ENCODE peak calls at places on chromosome 13, in six cellular contexts. Q is foreskin keratinocyte, N is NCI-H345, H is AG04450, D is GM20000, V is H9. G is an unnamed sample.

GRCh38 chr13:35190241-35190640 is 248.2 kb downstream of the NBEA start:
- DNase-seq in V (no peak), H (no peak), Q (no peak), D (no peak), N (no peak), G (no peak)

GRCh38 chr13:100517135-100517534 is 71.5 kb downstream of the GGACT start:
- DNase-seq in H (no peak), V (peak), Q (no peak), D (no peak), N (no peak), G (no peak)

GRCh38 chr13:110228936-110229904 is 77.7 kb downstream of the COL4A1 start:
- DNase-seq in Q (no peak), D (no peak), N (no peak), V (no peak), H (no peak), G (no peak)

GRCh38 chr13:79901336-79901735 is 420.4 kb downstream of the NDFIP2 start:
- DNase-seq in H (no peak), Q (no peak), V (no peak), N (no peak), D (no peak), G (no peak)

GRCh38 chr13:100196380-100196779 is 107.5 kb downstream of the PCCA start:
- DNase-seq in D (no peak), V (no peak), N (no peak), Q (no peak), H (no peak), G (no peak)

GRCh38 chr13:43390101-43390500 is 366.7 kb downstream of the DNAJC15 start:
- DNase-seq in Q (no peak), H (no peak), V (no peak), N (no peak), D (no peak), G (no peak)

GRCh38 chr13:31477961-31478360 is 261.4 kb upstream of the RXFP2 start:
- DNase-seq in D (no peak), V (no peak), Q (no peak), H (no peak), N (no peak), G (no peak)

GRCh38 chr13:42394361-42395065 is 122.6 kb downstream of the AKAP11 start:
- DNase-seq in D (no peak), V (no peak), N (no peak), H (no peak), Q (no peak), G (no peak)

GRCh38 chr13:73737214-73737613 is 397.0 kb downstream of the KLF12 start:
- DNase-seq in D (no peak), V (no peak), H (no peak), N (no peak), Q (no peak), G (no peak)

GRCh38 chr13:44573790-44574465 is 2.2 kb downstream of the TSC22D1 start:
- DNase-seq in H (no peak), D (no peak), V (peak), Q (peak), N (peak), G (no peak)

GRCh38 chr13:46683879-46684278 is 113.1 kb downstream of the ESD start:
- DNase-seq in V (no peak), Q (no peak), N (no peak), D (no peak), H (no peak), G (no peak)

GRCh38 chr13:51814825-51815650 is 11.1 kb upstream of the DHRS12 start:
- DNase-seq in V (peak), H (no peak), D (peak), Q (peak), N (peak), G (peak)

GRCh38 chr13:108044929-108045328 is 170.4 kb downstream of the LIG4 start:
- DNase-seq in D (no peak), Q (no peak), N (peak), H (no peak), V (no peak), G (peak)

GRCh38 chr13:101916108-101916757 is 463.8 kb downstream of the ITGBL1 start:
- DNase-seq in Q (no peak), V (peak), N (peak), D (peak), H (no peak), G (peak)